ENCODE peak calls at places on chromosome 18, in seven cellular contexts. One of them, this sample, is unnamed.

GRCh38 chr18:33761363-33761762 is 183.3 kb downstream of the ASXL3 start:
- DNase-seq in cardiac muscle cell: peak
- DNase-seq in choroid plexus epithelial cell: peak
- DNase-seq in kidney epithelial cell: no peak
- DNase-seq in bronchial epithelial cell: peak
- DNase-seq in HCT116: no peak
- DNase-seq in gastrocnemius medialis: no peak
- DNase-seq in this sample: no peak

GRCh38 chr18:13067124-13067523 is 76.0 kb downstream of the CEP192 start:
- DNase-seq in cardiac muscle cell: no peak
- DNase-seq in choroid plexus epithelial cell: no peak
- DNase-seq in kidney epithelial cell: no peak
- DNase-seq in bronchial epithelial cell: no peak
- DNase-seq in HCT116: no peak
- DNase-seq in gastrocnemius medialis: no peak
- DNase-seq in this sample: no peak

GRCh38 chr18:63472380-63472779 is 4.4 kb upstream of the SERPINB5 start:
- DNase-seq in cardiac muscle cell: no peak
- DNase-seq in choroid plexus epithelial cell: no peak
- DNase-seq in kidney epithelial cell: peak
- DNase-seq in bronchial epithelial cell: peak
- DNase-seq in HCT116: peak
- DNase-seq in gastrocnemius medialis: no peak
- DNase-seq in this sample: no peak

GRCh38 chr18:33923980-33924379 is 300.7 kb downstream of the NOL4 start:
- DNase-seq in cardiac muscle cell: no peak
- DNase-seq in choroid plexus epithelial cell: no peak
- DNase-seq in kidney epithelial cell: no peak
- DNase-seq in bronchial epithelial cell: no peak
- DNase-seq in HCT116: no peak
- DNase-seq in gastrocnemius medialis: no peak
- DNase-seq in this sample: no peak

GRCh38 chr18:27363918-27364317 is 178.8 kb upstream of the CHST9 start:
- DNase-seq in cardiac muscle cell: peak
- DNase-seq in choroid plexus epithelial cell: peak
- DNase-seq in kidney epithelial cell: no peak
- DNase-seq in bronchial epithelial cell: peak
- DNase-seq in HCT116: no peak
- DNase-seq in gastrocnemius medialis: no peak
- DNase-seq in this sample: no peak

GRCh38 chr18:33751613-33752221 is 173.7 kb downstream of the ASXL3 start:
- DNase-seq in cardiac muscle cell: peak
- DNase-seq in choroid plexus epithelial cell: peak
- DNase-seq in kidney epithelial cell: no peak
- DNase-seq in bronchial epithelial cell: peak
- DNase-seq in HCT116: no peak
- DNase-seq in gastrocnemius medialis: no peak
- DNase-seq in this sample: no peak

GRCh38 chr18:38025433-38026038 is 459.9 kb upstream of the CELF4 start:
- DNase-seq in cardiac muscle cell: no peak
- DNase-seq in choroid plexus epithelial cell: peak
- DNase-seq in kidney epithelial cell: peak
- DNase-seq in bronchial epithelial cell: peak
- DNase-seq in HCT116: no peak
- DNase-seq in gastrocnemius medialis: no peak
- DNase-seq in this sample: no peak

GRCh38 chr18:13260114-13260926 is 41.8 kb downstream of the LDLRAD4 start:
- DNase-seq in cardiac muscle cell: no peak
- DNase-seq in choroid plexus epithelial cell: no peak
- DNase-seq in kidney epithelial cell: no peak
- DNase-seq in bronchial epithelial cell: no peak
- DNase-seq in HCT116: no peak
- DNase-seq in gastrocnemius medialis: peak
- DNase-seq in this sample: no peak

GRCh38 chr18:11676867-11677266 is 12.2 kb upstream of the GNAL start:
- DNase-seq in cardiac muscle cell: no peak
- DNase-seq in choroid plexus epithelial cell: peak
- DNase-seq in kidney epithelial cell: no peak
- DNase-seq in bronchial epithelial cell: peak
- DNase-seq in HCT116: no peak
- DNase-seq in gastrocnemius medialis: no peak
- DNase-seq in this sample: no peak

GRCh38 chr18:35193313-35193712 is 47.5 kb upstream of the ZNF397 start:
- DNase-seq in cardiac muscle cell: no peak
- DNase-seq in choroid plexus epithelial cell: no peak
- DNase-seq in kidney epithelial cell: no peak
- DNase-seq in bronchial epithelial cell: no peak
- DNase-seq in HCT116: no peak
- DNase-seq in gastrocnemius medialis: no peak
- DNase-seq in this sample: no peak

GRCh38 chr18:58887613-58887963 is 22.9 kb downstream of the ZNF532 start:
- DNase-seq in cardiac muscle cell: no peak
- DNase-seq in choroid plexus epithelial cell: peak
- DNase-seq in kidney epithelial cell: peak
- DNase-seq in bronchial epithelial cell: no peak
- DNase-seq in HCT116: no peak
- DNase-seq in gastrocnemius medialis: peak
- DNase-seq in this sample: peak

GRCh38 chr18:25351773-25352628 is at the start of gene ZNF521:
- DNase-seq in cardiac muscle cell: peak
- DNase-seq in choroid plexus epithelial cell: peak
- DNase-seq in kidney epithelial cell: peak
- DNase-seq in bronchial epithelial cell: peak
- DNase-seq in HCT116: peak
- DNase-seq in gastrocnemius medialis: peak
- DNase-seq in this sample: peak

GRCh38 chr18:11154369-11154982 is 5.1 kb upstream of the PIEZO2 start:
- DNase-seq in cardiac muscle cell: peak
- DNase-seq in choroid plexus epithelial cell: peak
- DNase-seq in kidney epithelial cell: peak
- DNase-seq in bronchial epithelial cell: peak
- DNase-seq in HCT116: peak
- DNase-seq in gastrocnemius medialis: no peak
- DNase-seq in this sample: no peak

GRCh38 chr18:67463829-67464228 is 52.7 kb downstream of the DSEL start:
- DNase-seq in cardiac muscle cell: peak
- DNase-seq in choroid plexus epithelial cell: peak
- DNase-seq in kidney epithelial cell: no peak
- DNase-seq in bronchial epithelial cell: peak
- DNase-seq in HCT116: no peak
- DNase-seq in gastrocnemius medialis: no peak
- DNase-seq in this sample: no peak

GRCh38 chr18:23501626-23502025 is 1.7 kb upstream of the RMC1 start:
- DNase-seq in cardiac muscle cell: no peak
- DNase-seq in choroid plexus epithelial cell: no peak
- DNase-seq in kidney epithelial cell: no peak
- DNase-seq in bronchial epithelial cell: no peak
- DNase-seq in HCT116: no peak
- DNase-seq in gastrocnemius medialis: no peak
- DNase-seq in this sample: no peak

GRCh38 chr18:23502516-23503037 is 734 bp upstream of the RMC1 start:
- DNase-seq in cardiac muscle cell: no peak
- DNase-seq in choroid plexus epithelial cell: no peak
- DNase-seq in kidney epithelial cell: no peak
- DNase-seq in bronchial epithelial cell: no peak
- DNase-seq in HCT116: no peak
- DNase-seq in gastrocnemius medialis: no peak
- DNase-seq in this sample: no peak

GRCh38 chr18:23503967-23504352 is 649 bp downstream of the RMC1 start:
- DNase-seq in cardiac muscle cell: no peak
- DNase-seq in choroid plexus epithelial cell: no peak
- DNase-seq in kidney epithelial cell: no peak
- DNase-seq in bronchial epithelial cell: no peak
- DNase-seq in HCT116: no peak
- DNase-seq in gastrocnemius medialis: no peak
- DNase-seq in this sample: no peak

GRCh38 chr18:23504720-23505119 is 1.4 kb downstream of the RMC1 start:
- DNase-seq in cardiac muscle cell: no peak
- DNase-seq in choroid plexus epithelial cell: no peak
- DNase-seq in kidney epithelial cell: no peak
- DNase-seq in bronchial epithelial cell: no peak
- DNase-seq in HCT116: no peak
- DNase-seq in gastrocnemius medialis: no peak
- DNase-seq in this sample: no peak

DNA sequence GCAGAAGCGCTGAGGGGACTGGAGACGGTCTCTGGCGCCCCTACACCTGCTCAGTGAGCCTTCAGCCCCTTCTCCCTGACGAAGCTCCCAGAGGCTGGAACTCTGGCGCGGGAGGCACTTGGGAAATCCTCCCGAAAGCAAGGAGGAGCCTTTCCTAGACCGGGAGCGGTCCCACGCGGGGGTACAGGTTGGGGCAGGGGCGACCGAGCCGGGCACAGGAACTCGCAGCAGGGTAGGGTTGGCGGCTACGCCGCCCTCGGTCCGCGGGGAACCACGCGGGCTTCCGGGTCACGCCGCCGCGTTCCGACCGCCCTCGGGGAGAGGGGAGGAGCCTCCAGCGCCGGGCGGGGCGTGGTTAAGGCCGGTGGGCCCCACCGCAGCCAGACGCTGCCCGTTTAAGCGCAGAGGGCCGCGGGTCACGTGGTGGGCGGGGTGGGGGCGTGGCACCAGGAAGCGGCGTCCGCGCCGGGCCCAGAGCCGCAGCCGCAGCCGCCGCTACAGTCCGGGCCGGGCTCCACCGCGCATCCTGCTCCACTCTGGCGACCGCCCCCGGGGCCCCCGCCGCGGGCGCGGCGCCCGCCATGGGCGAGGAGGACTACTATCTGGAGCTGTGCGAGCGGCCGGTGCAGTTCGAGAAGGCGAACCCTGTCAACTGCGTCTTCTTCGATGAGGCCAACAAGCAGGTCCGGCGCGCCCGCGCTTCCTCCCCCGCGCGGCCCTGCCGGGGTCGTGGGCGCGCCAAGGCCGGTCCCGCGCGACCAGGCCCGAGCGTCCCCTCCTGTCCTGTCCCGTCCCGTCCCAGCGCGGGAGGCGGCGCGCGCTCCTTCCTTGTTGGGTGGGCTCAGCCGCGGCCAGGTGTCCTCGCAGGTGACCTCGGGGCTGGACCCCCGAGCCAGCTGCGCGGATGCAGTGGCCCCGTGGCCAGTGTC is at the start of gene RMC1:
- DNase-seq in cardiac muscle cell: peak
- DNase-seq in choroid plexus epithelial cell: peak
- DNase-seq in kidney epithelial cell: peak
- DNase-seq in bronchial epithelial cell: peak
- DNase-seq in HCT116: peak
- DNase-seq in gastrocnemius medialis: peak
- DNase-seq in this sample: peak
- TF ChIP-seq CTCF in cardiac muscle cell: no peak
- TF ChIP-seq CTCF in choroid plexus epithelial cell: no peak
- TF ChIP-seq CTCF in kidney epithelial cell: peak
- TF ChIP-seq CTCF in bronchial epithelial cell: peak
- TF ChIP-seq CTCF in HCT116: no peak
- TF ChIP-seq CTCF in gastrocnemius medialis: peak
- TF ChIP-seq CTCF in this sample: no peak

GRCh38 chr18:47215554-47216138 is 35.8 kb downstream of the SKOR2 start:
- DNase-seq in cardiac muscle cell: peak
- DNase-seq in choroid plexus epithelial cell: peak
- DNase-seq in kidney epithelial cell: peak
- DNase-seq in bronchial epithelial cell: peak
- DNase-seq in HCT116: peak
- DNase-seq in gastrocnemius medialis: no peak
- DNase-seq in this sample: no peak
- TF ChIP-seq CTCF in cardiac muscle cell: peak
- TF ChIP-seq CTCF in choroid plexus epithelial cell: peak
- TF ChIP-seq CTCF in kidney epithelial cell: peak
- TF ChIP-seq CTCF in bronchial epithelial cell: peak
- TF ChIP-seq CTCF in HCT116: peak
- TF ChIP-seq CTCF in gastrocnemius medialis: peak
- TF ChIP-seq CTCF in this sample: peak

DNA sequence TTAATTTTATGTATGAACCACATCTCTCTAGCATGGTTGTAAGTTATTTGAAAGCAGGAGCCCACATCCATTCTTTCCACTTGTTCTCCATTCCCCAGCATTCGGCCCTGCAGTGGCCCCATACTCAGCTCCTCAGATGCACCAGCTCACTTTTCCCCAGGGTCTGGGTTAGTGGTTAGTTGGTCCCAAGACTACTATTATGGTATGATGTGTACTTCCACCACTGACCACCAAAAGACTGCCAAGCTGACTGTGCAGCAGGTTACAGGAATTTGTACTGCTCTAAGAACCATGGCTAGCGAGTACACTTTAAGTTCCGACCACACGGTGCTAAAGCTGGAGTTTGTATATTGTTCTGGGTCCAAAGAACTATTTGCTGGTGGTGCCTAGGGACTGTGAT is 413.6 kb upstream of the TCF4 start:
- DNase-seq in cardiac muscle cell: no peak
- DNase-seq in choroid plexus epithelial cell: peak
- DNase-seq in kidney epithelial cell: no peak
- DNase-seq in bronchial epithelial cell: no peak
- DNase-seq in HCT116: no peak
- DNase-seq in gastrocnemius medialis: no peak
- DNase-seq in this sample: no peak
- TF ChIP-seq CTCF in cardiac muscle cell: no peak
- TF ChIP-seq CTCF in choroid plexus epithelial cell: no peak
- TF ChIP-seq CTCF in kidney epithelial cell: no peak
- TF ChIP-seq CTCF in bronchial epithelial cell: no peak
- TF ChIP-seq CTCF in HCT116: no peak
- TF ChIP-seq CTCF in gastrocnemius medialis: no peak
- TF ChIP-seq CTCF in this sample: peak

GRCh38 chr18:62426191-62426488 is 96.7 kb upstream of the ZCCHC2 start:
- DNase-seq in cardiac muscle cell: no peak
- DNase-seq in choroid plexus epithelial cell: no peak
- DNase-seq in kidney epithelial cell: no peak
- DNase-seq in bronchial epithelial cell: no peak
- DNase-seq in HCT116: no peak
- DNase-seq in gastrocnemius medialis: no peak
- DNase-seq in this sample: no peak

GRCh38 chr18:62420513-62421209 is 95.6 kb downstream of the TNFRSF11A start:
- DNase-seq in cardiac muscle cell: no peak
- DNase-seq in choroid plexus epithelial cell: peak
- DNase-seq in kidney epithelial cell: no peak
- DNase-seq in bronchial epithelial cell: peak
- DNase-seq in HCT116: no peak
- DNase-seq in gastrocnemius medialis: no peak
- DNase-seq in this sample: no peak

GRCh38 chr18:62420151-62420512 is 95.0 kb downstream of the TNFRSF11A start:
- DNase-seq in cardiac muscle cell: no peak
- DNase-seq in choroid plexus epithelial cell: peak
- DNase-seq in kidney epithelial cell: no peak
- DNase-seq in bronchial epithelial cell: peak
- DNase-seq in HCT116: no peak
- DNase-seq in gastrocnemius medialis: no peak
- DNase-seq in this sample: no peak

GRCh38 chr18:62425465-62426190 is 97.2 kb upstream of the ZCCHC2 start:
- DNase-seq in cardiac muscle cell: peak
- DNase-seq in choroid plexus epithelial cell: peak
- DNase-seq in kidney epithelial cell: peak
- DNase-seq in bronchial epithelial cell: peak
- DNase-seq in HCT116: peak
- DNase-seq in gastrocnemius medialis: peak
- DNase-seq in this sample: peak
- TF ChIP-seq CTCF in cardiac muscle cell: peak
- TF ChIP-seq CTCF in choroid plexus epithelial cell: peak
- TF ChIP-seq CTCF in kidney epithelial cell: peak
- TF ChIP-seq CTCF in bronchial epithelial cell: peak
- TF ChIP-seq CTCF in HCT116: peak
- TF ChIP-seq CTCF in gastrocnemius medialis: peak
- TF ChIP-seq CTCF in this sample: peak

GRCh38 chr18:6281874-6282273 is 132.8 kb downstream of the L3MBTL4 start:
- DNase-seq in cardiac muscle cell: no peak
- DNase-seq in choroid plexus epithelial cell: no peak
- DNase-seq in kidney epithelial cell: no peak
- DNase-seq in bronchial epithelial cell: no peak
- DNase-seq in HCT116: no peak
- DNase-seq in gastrocnemius medialis: no peak
- DNase-seq in this sample: no peak
- TF ChIP-seq CTCF in cardiac muscle cell: no peak
- TF ChIP-seq CTCF in choroid plexus epithelial cell: no peak
- TF ChIP-seq CTCF in kidney epithelial cell: no peak
- TF ChIP-seq CTCF in bronchial epithelial cell: no peak
- TF ChIP-seq CTCF in HCT116: no peak
- TF ChIP-seq CTCF in gastrocnemius medialis: no peak
- TF ChIP-seq CTCF in this sample: no peak